ENCODE peak calls at places on chromosomes 3 and 15, in four cellular contexts. V is psoas muscle, N is B cell, X is SJCRH30. Z is an unnamed sample.

GRCh38 chr3:110521019-110521418 is 550.6 kb upstream of the NECTIN3 start:
- DNase-seq in N (no peak), V (no peak), X (no peak), Z (no peak)

GRCh38 chr3:167843886-167844285 is 108.4 kb downstream of the SERPINI1 start:
- DNase-seq in X (no peak), N (peak; percentile 37), V (no peak), Z (no peak)

GRCh38 chr3:39107874-39108308 is 411 bp downstream of the TTC21A start:
- DNase-seq in N (no peak), X (no peak), V (no peak), Z (no peak)

GRCh38 chr3:192128922-192129321 is 598.4 kb downstream of the FGF12 start:
- DNase-seq in N (peak; percentile 20), X (no peak), V (no peak), Z (no peak)

GRCh38 chr3:101531473-101532086 is 18.6 kb upstream of the SENP7 start:
- DNase-seq in N (no peak), X (no peak), V (no peak), Z (no peak)

GRCh38 chr15:94791008-94791407 is 559.6 kb downstream of the MCTP2 start:
- DNase-seq in V (no peak), X (no peak), N (no peak), Z (no peak)

GRCh38 chr3:115227461-115227860 is 80.4 kb upstream of the ZBTB20 start:
- DNase-seq in X (no peak), V (no peak), N (no peak), Z (no peak)

GRCh38 chr3:134441321-134441720 is 44.5 kb downstream of the ANAPC13 start:
- DNase-seq in V (no peak), N (no peak), X (no peak), Z (no peak)

GRCh38 chr15:89486726-89487050 is 9.7 kb downstream of the RHCG start:
- DNase-seq in X (no peak), V (no peak), N (peak; percentile 64), Z (peak; percentile 36)

GRCh38 chr15:45714501-45715488 is 80.0 kb downstream of the SQOR start:
- DNase-seq in X (peak; percentile 84), V (peak; percentile 52), N (peak; percentile 28), Z (no peak)

Z was measured in GM19239.